ENCODE peak calls at places on chromosome 20, in five cellular contexts. Q is upper lobe of left lung, B is GM12892, N is SK-N-SH, F is breast epithelium. D is an unnamed sample.
A peak's percentile ranks its signal among the peaks of the same experiment; 100 is the strongest.

GRCh38 chr20:37382539-37383120 is 36.7 kb downstream of the SRC start:
- DNase-seq in Q (no peak), B (no peak), N (peak; percentile 11), F (no peak), D (no peak)

GRCh38 chr20:24890286-24890685 is 58.8 kb upstream of the CST7 start:
- DNase-seq in Q (no peak), B (no peak), N (no peak), F (no peak), D (no peak)

GRCh38 chr20:11155156-11155805 is 481.5 kb upstream of the JAG1 start:
- DNase-seq in Q (no peak), B (no peak), N (no peak), F (no peak), D (no peak)

GRCh38 chr20:44204156-44204831 is 6.3 kb downstream of the OSER1 start:
- DNase-seq in Q (no peak), B (no peak), N (no peak), F (no peak), D (no peak)

GRCh38 chr20:22789661-22790060 is 205.3 kb upstream of the FOXA2 start:
- DNase-seq in Q (no peak), B (no peak), N (no peak), F (no peak), D (no peak)

GRCh38 chr20:47306755-47307370 is 49.6 kb downstream of the ZMYND8 start:
- DNase-seq in Q (no peak), B (no peak), N (no peak), F (no peak), D (no peak)

GRCh38 chr20:57783956-57784837 is 74.4 kb upstream of the PMEPA1 start:
- DNase-seq in Q (no peak), B (no peak), N (no peak), F (no peak), D (no peak)

GRCh38 chr20:58307270-58307669 is 2.2 kb upstream of the RAB22A start:
- DNase-seq in Q (no peak), B (no peak), N (no peak), F (no peak), D (no peak)

GRCh38 chr20:32823078-32823477 is 3.3 kb downstream of the MAPRE1 start:
- DNase-seq in Q (no peak), B (no peak), N (no peak), F (no peak), D (peak; percentile 78)

GRCh38 chr20:6490849-6491248 is 276.6 kb upstream of the BMP2 start:
- DNase-seq in Q (no peak), B (no peak), N (no peak), F (no peak), D (no peak)

GRCh38 chr20:6492396-6493055 is 275.0 kb upstream of the BMP2 start:
- DNase-seq in Q (no peak), B (no peak), N (no peak), F (no peak), D (no peak)

GRCh38 chr20:6485376-6485775 is 282.1 kb upstream of the BMP2 start:
- DNase-seq in Q (no peak), B (no peak), N (no peak), F (no peak), D (no peak)

GRCh38 chr20:6483727-6484126 is 283.8 kb upstream of the BMP2 start:
- DNase-seq in Q (no peak), B (no peak), N (no peak), F (no peak), D (no peak)

DNA sequence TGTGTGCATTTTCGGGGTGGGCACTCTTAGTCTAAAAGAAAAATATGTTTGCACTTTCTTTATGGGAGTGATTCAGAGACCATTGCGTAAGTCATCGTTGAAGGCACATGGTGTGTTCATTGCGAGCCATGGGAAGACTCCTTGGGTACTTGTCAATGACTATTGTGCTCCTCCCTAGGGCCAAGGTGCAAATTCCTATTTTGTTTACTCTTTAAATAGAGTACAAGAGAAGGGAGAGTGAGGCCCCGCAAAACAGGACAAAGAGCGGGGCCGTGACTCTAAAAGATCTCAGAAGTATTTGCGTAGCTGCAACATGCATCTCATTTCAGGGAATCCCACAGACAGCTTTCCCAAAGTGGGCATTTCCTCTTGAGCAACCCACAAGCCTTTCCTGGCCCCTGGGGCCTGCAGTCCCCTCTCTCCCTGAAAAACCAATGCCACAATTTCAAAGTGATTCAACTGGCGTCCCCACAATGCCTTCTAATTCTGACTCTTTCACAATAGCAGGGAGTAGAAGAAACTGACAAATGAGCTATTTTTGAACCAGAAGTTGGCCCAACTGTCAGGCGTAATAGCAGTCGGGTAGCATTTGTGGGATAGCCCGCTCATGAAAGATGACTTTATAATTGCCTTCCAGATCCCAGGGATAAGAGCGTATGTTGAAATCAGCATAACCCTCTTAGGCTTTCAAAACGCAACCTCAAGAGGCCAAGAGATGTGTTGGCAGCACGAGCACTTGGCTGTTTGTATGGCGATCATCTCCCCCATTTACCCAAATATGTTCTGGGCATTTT is 277.9 kb upstream of the BMP2 start:
- DNase-seq in Q (no peak), B (no peak), N (no peak), F (no peak), D (no peak)
- TF ChIP-seq POLR2AphosphoS5 in Q (peak; percentile 12), B (no peak), N (no peak), F (no peak), D (no peak)

DNA sequence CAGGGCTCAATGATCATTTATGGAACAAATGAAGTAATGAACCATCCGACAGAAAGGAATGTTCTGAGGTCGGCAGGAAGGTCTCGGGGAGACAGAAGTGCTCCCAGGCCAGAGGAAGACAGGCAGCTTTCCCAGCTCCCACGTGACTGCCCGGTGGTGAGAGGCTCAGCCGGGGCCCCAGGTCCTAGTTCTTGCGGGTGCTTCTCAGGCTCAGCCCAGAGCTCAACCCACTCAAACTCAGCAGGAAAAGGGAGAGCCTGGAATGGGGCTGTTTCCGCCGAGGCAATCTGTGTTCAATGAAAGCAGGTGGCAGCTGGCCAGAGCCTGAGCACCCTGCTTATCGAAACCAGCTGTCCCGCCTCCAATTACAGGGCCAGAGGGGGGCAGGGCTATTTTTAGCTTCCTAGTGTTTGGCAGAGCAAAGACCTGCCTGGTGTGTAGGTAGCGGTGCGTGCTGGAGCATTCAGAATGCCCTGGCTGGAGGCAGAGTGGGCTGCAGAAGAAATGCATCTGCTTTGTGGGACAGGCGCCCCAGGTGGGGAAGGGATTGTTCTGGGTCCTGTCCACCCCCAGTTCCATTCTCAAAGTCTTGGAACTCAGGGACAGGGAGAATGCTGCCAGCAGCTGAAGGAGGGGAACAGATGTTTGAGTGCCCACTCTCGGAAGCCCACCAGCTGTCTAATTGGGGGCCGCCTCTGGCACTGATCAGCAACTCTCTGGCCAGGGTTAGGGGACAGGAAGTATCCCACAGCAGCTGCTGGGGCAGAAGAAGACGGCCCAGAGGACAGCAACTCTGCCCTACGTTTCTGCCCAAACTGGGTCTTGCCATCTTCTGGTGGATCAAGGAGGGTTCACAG is 145.0 kb downstream of the PREX1 start:
- DNase-seq in Q (peak; percentile 79), B (no peak), N (peak; percentile 93), F (peak; percentile 63), D (no peak)
- TF ChIP-seq POLR2AphosphoS5 in Q (no peak), B (no peak), N (peak; percentile 97), F (no peak), D (no peak)

GRCh38 chr20:48761023-48761785 is 66.6 kb downstream of the PREX1 start:
- DNase-seq in Q (no peak), B (no peak), N (no peak), F (no peak), D (peak; percentile 95)

GRCh38 chr20:48760403-48760889 is 67.4 kb downstream of the PREX1 start:
- DNase-seq in Q (no peak), B (peak; percentile 67), N (no peak), F (peak; percentile 22), D (peak; percentile 65)

GRCh38 chr20:48759631-48760245 is 68.1 kb downstream of the PREX1 start:
- DNase-seq in Q (no peak), B (no peak), N (no peak), F (no peak), D (no peak)

GRCh38 chr20:48761914-48762313 is 65.9 kb downstream of the PREX1 start:
- DNase-seq in Q (no peak), B (no peak), N (no peak), F (no peak), D (no peak)

GRCh38 chr20:48758206-48758820 is 69.5 kb downstream of the PREX1 start:
- DNase-seq in Q (no peak), B (no peak), N (no peak), F (no peak), D (peak; percentile 87)
- TF ChIP-seq POLR2AphosphoS5 in Q (no peak), B (no peak), N (no peak), F (no peak), D (peak; percentile 91)

DNA sequence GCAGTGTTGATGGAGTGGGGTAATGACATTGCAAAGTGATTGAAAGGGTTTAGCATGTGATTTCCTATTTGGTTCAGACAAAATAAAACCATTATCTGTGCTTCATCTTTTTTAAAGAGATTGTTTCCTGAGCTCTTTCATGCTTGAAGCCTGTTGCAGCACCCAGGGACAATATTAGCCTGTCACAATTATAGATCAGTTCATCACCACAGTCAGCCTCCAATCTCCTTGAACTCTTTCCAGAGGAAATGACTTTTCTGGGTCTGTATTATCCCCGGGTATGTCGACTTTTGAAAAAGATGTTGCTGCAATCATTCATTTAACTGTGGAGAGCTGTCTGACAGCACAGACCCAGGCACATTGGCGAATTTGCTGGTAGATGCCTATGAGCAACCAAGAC is 17.0 kb upstream of the KIF16B start:
- DNase-seq in Q (no peak), B (no peak), N (no peak), F (no peak), D (no peak)
- TF ChIP-seq POLR2AphosphoS5 in Q (no peak), B (no peak), N (no peak), F (no peak), D (no peak)

GRCh38 chr20:21781446-21782075 is 76.1 kb downstream of the PAX1 start:
- DNase-seq in Q (peak; percentile 45), B (no peak), N (no peak), F (no peak), D (no peak)
- TF ChIP-seq POLR2AphosphoS5 in Q (no peak), B (no peak), N (no peak), F (no peak), D (no peak)

DNA sequence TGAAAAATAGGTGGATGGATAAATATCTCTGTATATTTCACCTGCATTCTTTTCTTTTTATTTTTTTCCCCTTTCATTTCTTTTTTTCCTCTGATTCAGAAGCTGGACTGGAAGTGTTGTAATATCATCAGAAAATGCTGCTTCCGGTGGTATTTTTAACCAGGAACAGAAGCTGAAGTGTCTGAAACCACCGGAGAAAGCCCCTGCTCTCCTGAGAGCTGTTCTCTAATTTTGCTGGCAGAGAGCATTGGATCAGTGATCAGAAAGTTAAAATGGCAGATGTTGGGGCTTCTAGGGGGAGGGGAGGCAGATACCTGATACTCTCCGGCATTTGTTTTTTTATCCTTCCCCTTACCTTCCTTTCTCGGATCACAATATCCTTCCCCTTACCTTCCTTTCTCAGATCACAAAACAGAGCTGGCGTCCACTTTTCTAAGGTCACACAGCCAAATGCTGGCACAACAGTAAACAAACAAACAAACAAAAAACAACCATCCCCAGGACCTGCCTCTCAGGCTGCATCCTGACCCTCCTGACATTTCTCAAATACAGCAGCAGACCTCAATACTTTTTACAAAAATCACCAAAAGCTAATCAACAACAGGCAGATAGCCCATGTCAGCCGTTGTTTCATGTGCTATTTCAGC is 143.2 kb upstream of the ZNF217 start:
- DNase-seq in Q (no peak), B (no peak), N (no peak), F (no peak), D (peak; percentile 30)
- TF ChIP-seq POLR2AphosphoS5 in Q (no peak), B (peak; percentile 16), N (no peak), F (no peak), D (no peak)